ENCODE peak calls at places on chromosomes 7 and 10, in four cellular contexts. D is activated T-cell treated with anti-CD3 and anti-CD28 coated beads for 48 hours, P is neuronal stem cell, B is fibroblast of lung. W is an unnamed sample.
A peak's percentile ranks its signal among the peaks of the same experiment; 100 is the strongest.

GRCh38 chr7:138359891-138360582 is 100.0 kb upstream of the TRIM24 start:
- DNase-seq in B (no peak), D (no peak), P (no peak), W (no peak)

GRCh38 chr10:84098667-84099066 is 40.6 kb upstream of the GHITM start:
- DNase-seq in B (no peak), D (no peak), P (no peak), W (no peak)

GRCh38 chr7:50206521-50207250 is 97.8 kb upstream of the IKZF1 start:
- DNase-seq in B (no peak), D (peak; percentile 63), P (no peak), W (no peak)

GRCh38 chr10:31187607-31188210 is 131.3 kb upstream of the ZEB1 start:
- DNase-seq in D (no peak), B (no peak), P (no peak), W (no peak)

GRCh38 chr7:79923953-79924352 is 210.7 kb upstream of the GNAI1 start:
- DNase-seq in P (no peak), D (no peak), B (peak; percentile 59), W (no peak)

GRCh38 chr10:62744136-62744535 is 60.4 kb upstream of the ADO start:
- DNase-seq in P (no peak), D (no peak), B (peak; percentile 29), W (no peak)

GRCh38 chr7:102860351-102860811 is 52.4 kb upstream of the LRRC17 start:
- DNase-seq in D (no peak), P (no peak), B (peak; percentile 98), W (peak; percentile 86)

GRCh38 chr7:115827305-115828045 is 203.1 kb downstream of the TFEC start:
- DNase-seq in D (no peak), P (no peak), B (no peak), W (no peak)

GRCh38 chr10:87771871-87772500 is 46.0 kb downstream of the ATAD1 start:
- DNase-seq in P (no peak), B (peak; percentile 46), D (no peak), W (peak; percentile 53)